ENCODE peak calls at places on chromosomes 3 and 15, in four cellular contexts. W is ACHN, P is HFFc6, A is germinal center. O is an unnamed sample.

GRCh38 chr3:125622381-125622788 is 27.1 kb upstream of the OSBPL11 start:
- DNase-seq in W (no peak), P (no peak), A (no peak), O (no peak)

GRCh38 chr3:128746881-128747280 is 20.9 kb downstream of the RAB7A start:
- DNase-seq in W (no peak), P (no peak), A (no peak), O (no peak)

GRCh38 chr15:49045691-49046112 is 544 bp downstream of the SECISBP2L start:
- DNase-seq in W (peak), P (peak), A (peak), O (peak)

GRCh38 chr3:15451468-15452113 is 24.2 kb downstream of the EAF1 start:
- DNase-seq in W (no peak), P (no peak), A (no peak), O (no peak)

GRCh38 chr3:137008976-137009375 is 51.2 kb downstream of the IL20RB start:
- DNase-seq in W (no peak), P (no peak), A (no peak), O (no peak)

GRCh38 chr3:106438916-106439315 is 570.1 kb upstream of the CBLB start:
- DNase-seq in W (no peak), P (no peak), A (no peak), O (no peak)

GRCh38 chr3:152100491-152101086 is 168.1 kb upstream of the MBNL1 start:
- DNase-seq in W (no peak), P (no peak), A (peak), O (peak)

GRCh38 chr3:128180446-128180845 is 27.2 kb downstream of the EEFSEC start:
- DNase-seq in W (no peak), P (no peak), A (no peak), O (no peak)

GRCh38 chr3:67529915-67530314 is 124.5 kb downstream of the SUCLG2 start:
- DNase-seq in W (no peak), P (no peak), A (no peak), O (peak)

GRCh38 chr15:80620931-80621330 is 74.2 kb upstream of the ABHD17C start:
- DNase-seq in W (no peak), P (no peak), A (no peak), O (no peak)

GRCh38 chr15:39786444-39787056 is 3.9 kb upstream of the FSIP1 start:
- DNase-seq in W (peak), P (peak), A (peak), O (peak)

GRCh38 chr3:135975536-135975935 is 10.0 kb downstream of the PPP2R3A start:
- DNase-seq in W (no peak), P (no peak), A (no peak), O (no peak)

GRCh38 chr15:40096094-40096876 is 12.4 kb downstream of the BMF start:
- DNase-seq in W (no peak), P (no peak), A (peak), O (peak)

GRCh38 chr3:60504827-60505457 is 746.3 kb downstream of the FHIT start:
- DNase-seq in W (no peak), P (no peak), A (no peak), O (no peak)

GRCh38 chr15:91559066-91559465 is 294.4 kb upstream of the SLCO3A1 start:
- DNase-seq in W (no peak), P (no peak), A (no peak), O (no peak)

GRCh38 chr3:107674371-107674770 is 151.6 kb downstream of the BBX start:
- DNase-seq in W (no peak), P (no peak), A (no peak), O (no peak)

O was measured in foreskin fibroblast.